ENCODE peak calls at places on chromosome 2, in five cellular contexts. I, V, R, Y and E are unnamed samples. For H3K4me1, the result is how much of the 10 kb centered on the place peaks cover.

GRCh38 chr2:101790856-101791255 is 93.3 kb downstream of the MAP4K4 start:
- DNase-seq in Y (no peak), R (no peak), I (no peak), V (no peak), E (no peak)

GRCh38 chr2:85813978-85814801 is 60.4 kb downstream of the ATOH8 start:
- DNase-seq in R (peak), Y (peak), V (peak), I (peak), E (peak)

GRCh38 chr2:207819839-207820784 is 50.4 kb upstream of the FZD5 start:
- DNase-seq in R (peak), I (no peak), V (no peak), Y (peak), E (peak)

GRCh38 chr2:97718051-97718882 is 4.9 kb downstream of the ZAP70 start:
- DNase-seq in R (no peak), I (no peak), V (peak), Y (no peak), E (peak)

GRCh38 chr2:86037141-86037794 is 68.4 kb downstream of the POLR1A start:
- DNase-seq in R (no peak), I (peak), Y (no peak), V (peak), E (peak)

GRCh38 chr2:133975676-133976428 is 278.0 kb upstream of the MGAT5 start:
- DNase-seq in R (no peak), Y (no peak), V (no peak), I (no peak), E (no peak)

GRCh38 chr2:149692837-149693518 is 105.4 kb upstream of the MMADHC start:
- DNase-seq in Y (no peak), V (no peak), I (no peak), R (no peak), E (no peak)

GRCh38 chr2:179703702-179704101 is 157.7 kb downstream of the ZNF385B start:
- DNase-seq in Y (no peak), V (no peak), I (no peak), R (no peak), E (no peak)

GRCh38 chr2:173649527-173650219 is 295.0 kb downstream of the CDCA7 start:
- DNase-seq in Y (no peak), V (no peak), R (no peak), I (no peak), E (no peak)

GRCh38 chr2:714005-714741 is 37.0 kb upstream of the TMEM18 start:
- DNase-seq in R (peak), I (peak), Y (peak), V (peak), E (peak)
- TF ChIP-seq CTCF in R (peak), I (peak), Y (peak), V (peak), E (peak)

GRCh38 chr2:131105950-131106801 is 1.0 kb downstream of the PLEKHB2 start:
- DNase-seq in I (no peak), V (peak), R (peak), Y (peak), E (peak)
- TF ChIP-seq POLR2A in I (no peak), V (peak), R (no peak), Y (no peak), E (no peak)

GRCh38 chr2:120437604-120438000 is 91.7 kb downstream of the INHBB start:
- DNase-seq in V (no peak), R (no peak), Y (no peak), I (no peak), E (no peak)
- H3K4me1 ChIP-seq in V (under half), R (under half), Y (under half), I (under half), E (under half)

GRCh38 chr2:31956299-31956698 is 54.5 kb downstream of the MEMO1 start:
- DNase-seq in R (no peak), Y (no peak), V (no peak), I (no peak), E (no peak)
- TF ChIP-seq CTCF in R (no peak), Y (no peak), V (no peak), I (no peak), E (no peak)

DNA sequence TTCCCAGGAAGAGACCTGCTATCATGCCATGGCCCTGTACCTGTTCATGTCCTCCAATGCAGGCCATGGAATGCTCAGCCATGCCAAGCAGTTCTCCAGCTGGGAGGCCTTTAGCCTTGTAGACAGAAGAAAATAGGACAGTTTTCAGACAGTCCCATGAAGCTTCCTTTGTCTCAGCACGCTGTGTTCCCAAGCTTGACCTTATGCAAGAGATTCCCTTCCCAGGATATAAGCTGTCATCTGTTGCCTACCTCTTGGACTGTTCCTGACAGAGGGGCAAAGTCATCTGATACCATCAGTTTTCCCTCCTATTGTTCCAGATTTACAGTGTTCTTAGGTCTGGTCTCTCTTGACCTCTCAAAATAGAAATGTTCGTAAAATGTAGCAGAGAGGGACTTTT is 96.6 kb upstream of the EML6 start:
- DNase-seq in Y (no peak), I (no peak), V (no peak), R (no peak), E (no peak)
- TF ChIP-seq POLR2A in Y (no peak), I (no peak), V (no peak), R (no peak), E (no peak)

GRCh38 chr2:158460632-158461297 is 4.0 kb downstream of the PKP4 start:
- DNase-seq in I (no peak), V (no peak), R (peak), Y (no peak), E (no peak)
- H3K4me1 ChIP-seq in I (under half), V (under half), R (half or more), Y (under half), E (half or more)

GRCh38 chr2:190881074-190881479 is 456 bp downstream of the GLS start:
- DNase-seq in V (no peak), Y (no peak), R (no peak), I (no peak), E (no peak)

GRCh38 chr2:190880374-190881073 is at the start of gene GLS:
- DNase-seq in I (peak), V (peak), R (peak), Y (peak), E (peak)

GRCh38 chr2:190882327-190882766 is 1.7 kb downstream of the GLS start:
- DNase-seq in I (no peak), Y (no peak), V (no peak), R (no peak), E (no peak)

GRCh38 chr2:190881480-190882326 is 1.1 kb downstream of the GLS start:
- DNase-seq in R (peak), I (peak), V (peak), Y (no peak), E (peak)

DNA sequence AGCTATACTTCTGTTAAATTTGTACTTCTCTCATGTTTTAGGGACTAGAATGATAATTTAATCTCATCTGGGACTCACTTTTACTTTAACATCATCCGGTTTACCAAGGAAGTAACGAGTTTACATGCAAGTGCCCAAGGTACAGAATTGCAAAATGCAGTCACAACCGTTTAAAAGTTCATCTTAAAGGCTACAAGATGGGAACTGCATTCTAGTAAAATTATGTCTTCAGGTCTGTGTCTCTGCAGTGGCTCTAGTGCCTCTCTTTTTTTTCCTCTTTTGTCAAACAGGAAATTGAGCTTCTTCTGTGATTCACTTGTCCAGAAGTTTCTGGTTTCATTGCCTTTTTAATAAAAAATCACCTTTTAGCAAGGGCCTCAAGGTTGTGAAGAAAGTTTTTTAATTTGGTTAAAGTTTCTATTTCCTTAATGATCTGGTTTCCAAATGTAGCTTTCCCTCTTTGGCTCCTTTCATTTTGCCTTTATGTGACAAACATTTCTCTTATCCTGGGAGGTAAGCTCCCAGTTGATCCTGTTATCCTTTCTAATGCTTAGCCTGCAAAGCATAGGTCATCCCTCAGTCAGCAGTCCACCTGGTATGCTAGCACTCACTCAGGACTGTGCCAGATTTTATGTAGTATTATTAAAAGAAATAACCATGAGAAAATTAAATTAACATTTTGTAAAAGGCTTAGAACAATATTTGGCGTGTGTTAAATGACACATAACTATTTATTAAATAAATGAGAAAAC is 2.4 kb downstream of the GLS start:
- DNase-seq in I (no peak), R (no peak), V (no peak), Y (no peak), E (no peak)
- TF ChIP-seq CTCF in I (no peak), R (no peak), V (no peak), Y (no peak), E (no peak)

GRCh38 chr2:167380094-167380493 is 491.8 kb downstream of the XIRP2 start:
- DNase-seq in I (no peak), V (no peak), R (no peak), Y (no peak), E (no peak)
- TF ChIP-seq POLR2A in I (no peak), V (no peak), R (no peak), Y (no peak), E (no peak)

DNA sequence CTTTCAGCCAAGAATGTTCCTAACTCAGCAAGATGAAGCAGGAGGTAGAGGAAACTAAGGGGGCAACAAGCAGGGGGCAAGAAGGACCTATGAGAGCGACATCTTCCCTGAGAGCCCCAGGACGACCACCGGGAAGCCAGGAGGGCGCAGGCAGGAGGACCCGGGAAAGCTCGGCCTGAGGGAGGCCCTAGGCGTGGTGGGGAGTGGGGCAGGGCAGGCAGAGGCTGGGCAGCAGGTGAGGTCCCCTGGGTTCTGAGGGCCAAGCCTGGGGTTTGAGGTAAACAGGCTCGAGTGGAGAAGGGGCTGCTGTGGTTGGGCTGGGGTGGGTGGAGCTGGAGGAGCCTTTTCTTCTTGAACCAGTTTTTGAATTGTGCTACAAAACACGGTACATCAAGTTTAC is 1.3 kb upstream of the ALPI start:
- DNase-seq in I (no peak), V (no peak), Y (no peak), R (no peak), E (no peak)
- H3K4me1 ChIP-seq in I (under half), V (under half), Y (under half), R (under half), E (under half)

GRCh38 chr2:3539836-3540235 is 18.3 kb downstream of the RNASEH1 start:
- DNase-seq in I (no peak), R (no peak), Y (no peak), V (no peak), E (no peak)
- TF ChIP-seq CTCF in I (no peak), R (no peak), Y (no peak), V (no peak), E (no peak)